ENCODE peak calls at places on chromosomes 12 and 14, in four cellular contexts. One of them, this sample, is unnamed.

GRCh38 chr12:75890660-75891059 is 140.9 kb downstream of the PHLDA1 start:
- DNase-seq in heart left ventricle: no peak
- DNase-seq in tibial nerve: no peak
- DNase-seq in GM10248: no peak
- DNase-seq in this sample: no peak

GRCh38 chr14:36479344-36479743 is 40.7 kb downstream of the NKX2-1 start:
- DNase-seq in heart left ventricle: no peak
- DNase-seq in GM10248: no peak
- DNase-seq in tibial nerve: no peak
- DNase-seq in this sample: no peak

GRCh38 chr14:105092124-105092911 is 27.1 kb upstream of the GPR132 start:
- DNase-seq in tibial nerve: no peak
- DNase-seq in heart left ventricle: peak; percentile 50
- DNase-seq in GM10248: peak; percentile 18
- DNase-seq in this sample: no peak

GRCh38 chr14:38420045-38420444 is 164.2 kb upstream of the CLEC14A start:
- DNase-seq in GM10248: no peak
- DNase-seq in heart left ventricle: no peak
- DNase-seq in tibial nerve: no peak
- DNase-seq in this sample: no peak

GRCh38 chr14:24080888-24081738 is 9.8 kb downstream of the CPNE6 start:
- DNase-seq in tibial nerve: no peak
- DNase-seq in GM10248: peak; percentile 86
- DNase-seq in heart left ventricle: peak; percentile 58
- DNase-seq in this sample: no peak

GRCh38 chr12:50620050-50620974 is 115.5 kb downstream of the DIP2B start:
- DNase-seq in heart left ventricle: no peak
- DNase-seq in tibial nerve: no peak
- DNase-seq in GM10248: no peak
- DNase-seq in this sample: no peak

GRCh38 chr12:22481557-22482104 is 62.7 kb downstream of the C2CD5 start:
- DNase-seq in heart left ventricle: no peak
- DNase-seq in GM10248: no peak
- DNase-seq in tibial nerve: no peak
- DNase-seq in this sample: no peak

GRCh38 chr14:102316048-102316745 is 3.3 kb upstream of the ZNF839 start:
- DNase-seq in heart left ventricle: peak; percentile 57
- DNase-seq in tibial nerve: peak; percentile 70
- DNase-seq in GM10248: no peak
- DNase-seq in this sample: no peak

GRCh38 chr14:85532570-85532969 is 2.6 kb downstream of the FLRT2 start:
- DNase-seq in tibial nerve: no peak
- DNase-seq in GM10248: no peak
- DNase-seq in heart left ventricle: no peak
- DNase-seq in this sample: no peak

GRCh38 chr14:88468396-88468795 is 82.9 kb downstream of the SPATA7 start:
- DNase-seq in tibial nerve: no peak
- DNase-seq in GM10248: no peak
- DNase-seq in heart left ventricle: no peak
- DNase-seq in this sample: no peak

GRCh38 chr12:108369736-108370396 is 30.8 kb upstream of the CMKLR1 start:
- DNase-seq in GM10248: no peak
- DNase-seq in heart left ventricle: no peak
- DNase-seq in tibial nerve: no peak
- DNase-seq in this sample: no peak

GRCh38 chr12:116303929-116304328 is 26.4 kb upstream of the MED13L start:
- DNase-seq in tibial nerve: peak; percentile 32
- DNase-seq in GM10248: no peak
- DNase-seq in heart left ventricle: no peak
- DNase-seq in this sample: no peak

GRCh38 chr12:9273276-9273675 is 65.1 kb upstream of the PZP start:
- DNase-seq in tibial nerve: no peak
- DNase-seq in heart left ventricle: no peak
- DNase-seq in GM10248: no peak
- DNase-seq in this sample: no peak

GRCh38 chr14:53409974-53410373 is 256.9 kb upstream of the DDHD1 start:
- DNase-seq in tibial nerve: no peak
- DNase-seq in GM10248: no peak
- DNase-seq in heart left ventricle: no peak
- DNase-seq in this sample: no peak

GRCh38 chr12:131116437-131117117 is 162.9 kb downstream of the ADGRD1 start:
- DNase-seq in tibial nerve: peak; percentile 61
- DNase-seq in heart left ventricle: no peak
- DNase-seq in GM10248: no peak
- DNase-seq in this sample: no peak

GRCh38 chr12:107533218-107533617 is 152.4 kb upstream of the PWP1 start:
- DNase-seq in tibial nerve: no peak
- DNase-seq in GM10248: no peak
- DNase-seq in heart left ventricle: no peak
- DNase-seq in this sample: no peak

GRCh38 chr12:131364903-131365820 is 345.7 kb upstream of the SFSWAP start:
- DNase-seq in tibial nerve: no peak
- DNase-seq in heart left ventricle: peak; percentile 8
- DNase-seq in GM10248: no peak
- DNase-seq in this sample: no peak

GRCh38 chr14:78848234-78848820 is 678.2 kb downstream of the NRXN3 start:
- DNase-seq in heart left ventricle: no peak
- DNase-seq in tibial nerve: no peak
- DNase-seq in GM10248: peak; percentile 14
- DNase-seq in this sample: no peak

GRCh38 chr12:100668939-100669536 is 95.6 kb downstream of the GAS2L3 start:
- DNase-seq in tibial nerve: peak; percentile 61
- DNase-seq in GM10248: peak; percentile 73
- DNase-seq in heart left ventricle: peak; percentile 62
- DNase-seq in this sample: peak; percentile 65

GRCh38 chr12:118259079-118259478 is 113.6 kb downstream of the TAOK3 start:
- DNase-seq in GM10248: no peak
- DNase-seq in tibial nerve: no peak
- DNase-seq in heart left ventricle: no peak
- DNase-seq in this sample: no peak

GRCh38 chr14:53144244-53144643 is 8.9 kb downstream of the DDHD1 start:
- DNase-seq in heart left ventricle: no peak
- DNase-seq in tibial nerve: no peak
- DNase-seq in GM10248: peak; percentile 32
- DNase-seq in this sample: no peak

GRCh38 chr14:93824518-93825234 is 36.4 kb upstream of the PRIMA1 start:
- DNase-seq in GM10248: no peak
- DNase-seq in heart left ventricle: no peak
- DNase-seq in tibial nerve: no peak
- DNase-seq in this sample: no peak
- TF ChIP-seq CTCF in GM10248: no peak
- TF ChIP-seq CTCF in heart left ventricle: no peak
- TF ChIP-seq CTCF in tibial nerve: no peak
- TF ChIP-seq CTCF in this sample: no peak

DNA sequence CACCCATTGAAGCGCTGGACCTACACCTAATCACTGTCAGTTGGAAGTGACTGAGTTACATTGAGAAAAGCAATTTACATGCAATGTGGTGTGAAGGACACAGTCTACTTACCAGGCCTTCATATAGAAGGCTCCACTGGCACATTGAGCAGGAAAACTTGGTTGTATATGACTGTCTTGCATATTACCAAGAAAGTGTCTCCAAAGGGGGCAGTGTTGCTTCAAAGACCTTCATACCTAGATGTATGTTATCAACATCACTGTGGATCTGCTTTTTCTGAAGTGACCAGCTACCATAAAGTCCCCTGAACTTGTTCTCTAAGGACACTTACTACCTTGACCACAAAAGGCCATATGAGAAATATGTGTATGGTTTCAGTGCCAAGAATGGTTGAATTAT is 64.1 kb downstream of the NELL2 start:
- DNase-seq in GM10248: no peak
- DNase-seq in heart left ventricle: no peak
- DNase-seq in tibial nerve: no peak
- DNase-seq in this sample: no peak
- TF ChIP-seq CTCF in GM10248: peak; percentile 7
- TF ChIP-seq CTCF in heart left ventricle: no peak
- TF ChIP-seq CTCF in tibial nerve: no peak
- TF ChIP-seq CTCF in this sample: no peak

GRCh38 chr12:7189398-7190267 is at the start of gene PEX5:
- DNase-seq in heart left ventricle: peak; percentile 94
- DNase-seq in GM10248: peak; percentile 94
- DNase-seq in tibial nerve: peak; percentile 78
- DNase-seq in this sample: peak; percentile 41
- TF ChIP-seq CTCF in heart left ventricle: no peak
- TF ChIP-seq CTCF in GM10248: no peak
- TF ChIP-seq CTCF in tibial nerve: no peak
- TF ChIP-seq CTCF in this sample: no peak

GRCh38 chr12:44689587-44689986 is 186.5 kb downstream of the NELL2 start:
- DNase-seq in GM10248: no peak
- DNase-seq in heart left ventricle: no peak
- DNase-seq in tibial nerve: no peak
- DNase-seq in this sample: no peak
- TF ChIP-seq CTCF in GM10248: no peak
- TF ChIP-seq CTCF in heart left ventricle: no peak
- TF ChIP-seq CTCF in tibial nerve: no peak
- TF ChIP-seq CTCF in this sample: no peak

This sample was measured in omental fat pad.